ENCODE peak calls at places on chromosomes 11 and 22, in eight cellular contexts. K is kidney, J is body of pancreas, O is GM23248, T is SJSA1, S is GM12878, W is stomach, F is A673. L is an unnamed sample.

GRCh38 chr11:3074912-3075589 is 17.8 kb upstream of the CARS1 start:
- DNase-seq in K (peak; percentile 80), J (peak; percentile 95), O (no peak), T (no peak), S (no peak), W (no peak), F (no peak), L (no peak)

GRCh38 chr11:130846606-130847005 is 69.7 kb downstream of the SNX19 start:
- DNase-seq in K (no peak), J (no peak), O (peak; percentile 64), T (no peak), S (no peak), W (no peak), F (no peak), L (no peak)

GRCh38 chr11:17634776-17635550 is 84.4 kb upstream of the MYOD1 start:
- DNase-seq in K (no peak), J (no peak), O (no peak), T (no peak), S (no peak), W (no peak), F (no peak), L (no peak)

GRCh38 chr11:19499999-19500398 is 212.6 kb upstream of the NAV2 start:
- DNase-seq in K (no peak), J (no peak), O (peak; percentile 99), T (no peak), S (no peak), W (no peak), F (no peak), L (no peak)

GRCh38 chr11:115670538-115671200 is 166.5 kb upstream of the CADM1 start:
- DNase-seq in K (no peak), J (no peak), O (no peak), T (no peak), S (no peak), W (no peak), F (no peak), L (no peak)

GRCh38 chr22:43126506-43127165 is 16.1 kb downstream of the BIK start:
- DNase-seq in K (peak; percentile 83), J (peak; percentile 43), O (peak; percentile 83), T (peak; percentile 73), S (no peak), W (peak; percentile 57), F (no peak), L (no peak)

GRCh38 chr11:115066111-115066660 is 387.9 kb downstream of the NXPE2 start:
- DNase-seq in K (no peak), J (no peak), O (no peak), T (no peak), S (no peak), W (no peak), F (no peak), L (no peak)

GRCh38 chr11:63841554-63841953 is 2.6 kb downstream of the MARK2 start:
- DNase-seq in K (no peak), J (peak; percentile 52), O (peak; percentile 67), T (peak; percentile 63), S (no peak), W (no peak), F (peak; percentile 66), L (no peak)

GRCh38 chr22:39932166-39932565 is 28.0 kb upstream of the TMA7B start:
- DNase-seq in K (no peak), J (no peak), O (no peak), T (no peak), S (no peak), W (no peak), F (no peak), L (no peak)

GRCh38 chr11:46392421-46393230 is 1.1 kb upstream of the CHRM4 start:
- DNase-seq in K (peak; percentile 93), J (peak; percentile 89), O (peak; percentile 91), T (peak; percentile 72), S (no peak), W (peak; percentile 87), F (peak; percentile 92), L (no peak)

GRCh38 chr11:109998921-109999320 is 94.3 kb upstream of the ZC3H12C start:
- DNase-seq in K (no peak), J (no peak), O (no peak), T (no peak), S (no peak), W (no peak), F (peak; percentile 29), L (no peak)

GRCh38 chr11:22690891-22691290 is 24.5 kb downstream of the GAS2 start:
- DNase-seq in K (no peak), J (no peak), O (no peak), T (no peak), S (no peak), W (no peak), F (no peak), L (no peak)

GRCh38 chr11:133903875-133904817 is 52.6 kb downstream of the IGSF9B start:
- DNase-seq in K (no peak), J (no peak), O (no peak), T (no peak), S (no peak), W (no peak), F (no peak), L (no peak)

GRCh38 chr11:36379653-36380052 is 83.6 kb downstream of the PRR5L start:
- DNase-seq in K (no peak), J (no peak), O (no peak), T (no peak), S (no peak), W (no peak), F (no peak), L (no peak)

GRCh38 chr11:35781342-35782171 is 119.0 kb downstream of the TRIM44 start:
- DNase-seq in K (no peak), J (no peak), O (peak; percentile 76), T (no peak), S (no peak), W (no peak), F (no peak), L (no peak)

DNA sequence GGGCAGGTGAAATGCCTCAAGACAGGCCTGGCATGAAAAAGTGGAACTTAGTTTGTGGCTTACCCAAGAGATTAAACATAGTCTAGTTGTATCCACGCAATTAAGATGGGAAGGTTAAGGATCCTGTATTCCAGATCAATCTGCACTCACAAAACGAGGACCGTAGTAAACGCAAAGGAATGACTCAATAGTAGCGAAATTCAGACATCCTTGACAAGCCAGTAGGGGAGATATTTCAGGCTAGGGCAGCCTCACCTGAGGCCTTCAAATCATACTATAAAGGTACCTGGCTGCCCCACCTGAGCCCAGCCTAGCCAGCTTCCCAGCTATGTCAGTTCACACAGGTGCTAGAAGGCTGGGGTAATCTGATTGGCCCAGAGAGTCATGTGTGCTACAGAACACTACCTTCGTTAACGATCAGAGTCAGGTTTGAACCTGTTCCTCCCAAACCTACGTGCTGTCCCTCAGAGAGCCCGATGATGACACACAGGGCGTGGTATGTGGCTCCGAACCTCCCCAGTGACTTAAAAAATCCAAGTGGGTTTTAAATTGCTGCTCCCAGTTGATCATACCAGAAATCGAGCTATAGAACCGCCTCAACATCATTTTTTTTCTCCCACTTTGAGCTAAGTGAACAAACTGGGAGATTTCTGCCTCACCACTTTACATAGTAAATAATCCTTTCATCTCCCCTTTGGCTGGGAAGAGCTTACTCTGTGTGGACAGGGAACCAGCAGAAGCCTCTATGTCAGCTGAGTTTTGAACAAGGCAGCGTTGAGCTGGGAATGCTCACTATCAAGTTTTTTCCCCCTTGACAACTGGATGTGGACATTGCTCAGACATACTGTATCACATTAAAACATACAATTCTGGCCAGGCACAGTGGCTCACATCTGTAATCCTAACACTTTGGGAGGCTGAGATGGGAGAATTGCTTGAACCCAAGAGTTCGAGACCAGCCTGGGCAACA is 46.3 kb downstream of the AHNAK start:
- DNase-seq in K (no peak), J (no peak), O (no peak), T (no peak), S (no peak), W (no peak), F (no peak), L (peak; percentile 98)
- H3K27ac ChIP-seq in K (peak overlapping the region; percentile 59), J (no peak overlapping the region), O (peak overlapping the region; percentile 36), T (no peak overlapping the region), S (no peak overlapping the region), W (peak overlapping the region; percentile 80), F (no peak overlapping the region), L (peak overlapping the region; percentile 76)

DNA sequence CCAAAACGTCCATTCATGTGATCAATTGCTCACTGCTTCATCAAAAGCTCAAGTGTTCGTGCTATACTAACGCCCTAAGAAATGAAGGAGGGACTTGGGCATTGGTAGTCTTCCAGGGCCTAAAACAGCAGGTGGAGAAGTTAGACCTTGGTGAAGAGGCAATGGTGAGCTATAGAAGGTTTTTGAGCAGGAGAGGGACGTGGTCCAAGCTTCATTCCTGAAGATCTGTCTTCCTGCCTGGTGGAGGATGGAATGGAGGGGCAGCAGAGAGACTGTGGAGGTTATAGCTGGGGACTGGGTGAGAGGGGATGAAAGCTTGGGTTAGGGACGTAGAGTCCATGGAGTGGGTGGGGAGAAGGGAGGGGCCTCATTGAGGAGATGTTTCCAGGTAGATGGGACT is 97.7 kb downstream of the TP53I11 start:
- DNase-seq in K (no peak), J (no peak), O (no peak), T (no peak), S (no peak), W (no peak), F (no peak), L (no peak)
- H3K27ac ChIP-seq in K (no peak overlapping the region), J (no peak overlapping the region), O (no peak overlapping the region), T (no peak overlapping the region), S (no peak overlapping the region), W (no peak overlapping the region), F (no peak overlapping the region), L (no peak overlapping the region)

GRCh38 chr11:59173080-59173963 is 1.4 kb downstream of the DTX4 start:
- DNase-seq in K (peak; percentile 81), J (peak; percentile 37), O (peak; percentile 49), T (peak; percentile 58), S (no peak), W (peak; percentile 35), F (peak; percentile 37), L (no peak)

GRCh38 chr11:59173964-59174663 is 2.2 kb downstream of the DTX4 start:
- DNase-seq in K (peak; percentile 85), J (peak; percentile 73), O (peak; percentile 23), T (peak; percentile 54), S (no peak), W (peak; percentile 73), F (peak; percentile 25), L (no peak)

GRCh38 chr11:59174664-59175033 is 2.7 kb downstream of the DTX4 start:
- DNase-seq in K (no peak), J (no peak), O (peak; percentile 65), T (peak; percentile 58), S (no peak), W (peak; percentile 43), F (no peak), L (no peak)

GRCh38 chr11:59171508-59172322 is at the start of gene DTX4:
- DNase-seq in K (peak; percentile 96), J (peak; percentile 95), O (peak; percentile 95), T (peak; percentile 87), S (peak; percentile 57), W (peak; percentile 96), F (peak; percentile 95), L (no peak)

GRCh38 chr11:59172345-59173079 is 580 bp downstream of the DTX4 start:
- DNase-seq in K (peak; percentile 83), J (peak; percentile 22), O (peak; percentile 42), T (peak; percentile 25), S (peak; percentile 60), W (peak; percentile 29), F (no peak), L (no peak)
- H3K27ac ChIP-seq in K (peak overlapping the region; percentile 81), J (peak overlapping the region; percentile 30), O (no peak overlapping the region), T (no peak overlapping the region), S (peak overlapping the region; percentile 84), W (peak overlapping the region; percentile 86), F (no peak overlapping the region), L (peak overlapping the region; percentile 76)

DNA sequence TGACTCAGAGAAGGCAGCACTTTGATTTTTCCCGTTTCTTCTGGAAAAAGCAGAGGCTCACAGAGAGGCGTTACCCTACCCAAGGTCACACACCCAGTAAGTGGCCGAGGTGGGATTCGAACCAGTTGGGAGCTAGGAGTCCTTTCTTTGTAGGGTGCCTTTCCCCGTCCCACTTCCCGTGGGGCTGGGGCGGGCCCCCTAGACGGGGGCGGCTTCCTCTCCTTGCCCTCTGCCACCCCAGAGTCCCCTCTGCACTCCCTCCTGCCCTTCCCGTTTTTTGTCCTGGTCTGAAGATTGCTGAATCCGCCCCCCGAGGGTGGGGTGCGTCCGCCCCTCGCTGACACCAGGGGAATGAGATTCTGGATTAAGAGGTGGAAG is 747 bp downstream of the TPCN2 start:
- DNase-seq in K (peak; percentile 60), J (no peak), O (no peak), T (no peak), S (no peak), W (no peak), F (peak; percentile 26), L (no peak)
- H3K27ac ChIP-seq in K (peak overlapping the region; percentile 79), J (no peak overlapping the region), O (no peak overlapping the region), T (peak overlapping the region; percentile 79), S (peak overlapping the region; percentile 59), W (peak overlapping the region; percentile 98), F (peak overlapping the region; percentile 95), L (peak overlapping the region; percentile 97)